ENCODE peak calls at places on chromosomes 3 and 15, in five cellular contexts. Q is H1, S is neuronal stem cell, E is IMR-90, H is trophoblast cell. K is an unnamed sample.

GRCh38 chr3:185929192-185930151 is 8.3 kb downstream of the TRA2B start:
- DNase-seq in Q (no peak), S (no peak), E (peak; percentile 61), H (peak; percentile 49), K (peak; percentile 6)

GRCh38 chr3:27368831-27369607 is at the start of gene NEK10:
- DNase-seq in Q (peak; percentile 84), H (peak; percentile 95), E (peak; percentile 85), S (peak; percentile 90), K (peak; percentile 94)

GRCh38 chr15:56533741-56534416 is 68.9 kb upstream of the MNS1 start:
- DNase-seq in S (no peak), Q (no peak), H (no peak), E (no peak), K (no peak)

GRCh38 chr3:111762535-111762934 is 96.5 kb upstream of the PHLDB2 start:
- DNase-seq in E (peak; percentile 68), Q (no peak), S (no peak), H (no peak), K (peak; percentile 41)

GRCh38 chr3:8982509-8982908 is 19.2 kb upstream of the RAD18 start:
- DNase-seq in H (no peak), Q (no peak), S (no peak), E (peak; percentile 56), K (peak; percentile 58)

GRCh38 chr15:80925597-80926059 is 64.0 kb downstream of the MESD start:
- DNase-seq in H (no peak), E (no peak), S (no peak), Q (no peak), K (no peak)

GRCh38 chr3:134618986-134619615 is 31.7 kb downstream of the KY start:
- DNase-seq in H (no peak), Q (no peak), E (no peak), S (no peak), K (no peak)

GRCh38 chr3:65811050-65811766 is 227.5 kb downstream of the MAGI1 start:
- DNase-seq in H (no peak), E (peak; percentile 48), S (no peak), Q (no peak), K (no peak)

GRCh38 chr3:95923496-95924210 is 890.7 kb upstream of the EPHA6 start:
- DNase-seq in Q (no peak), H (peak; percentile 34), E (peak; percentile 94), S (no peak), K (peak; percentile 100)

GRCh38 chr15:89673162-89673506 is 6.0 kb downstream of the PLIN1 start:
- DNase-seq in S (peak; percentile 65), Q (no peak), H (peak; percentile 75), E (no peak), K (peak; percentile 42)

GRCh38 chr3:184176377-184177330 is 2.0 kb downstream of the AP2M1 start:
- DNase-seq in S (peak; percentile 87), E (peak; percentile 96), H (peak; percentile 79), Q (peak; percentile 85), K (peak; percentile 98)

GRCh38 chr15:80272987-80273386 is 21.0 kb upstream of the CTXND1 start:
- DNase-seq in H (no peak), S (no peak), E (no peak), Q (no peak), K (no peak)

GRCh38 chr3:192188218-192188835 is 539.0 kb downstream of the FGF12 start:
- DNase-seq in H (peak; percentile 74), Q (peak; percentile 49), E (peak; percentile 4), S (peak; percentile 40), K (peak; percentile 38)

GRCh38 chr3:138937690-138938055 is 9.3 kb downstream of the FOXL2 start:
- DNase-seq in H (no peak), Q (no peak), E (no peak), S (no peak), K (no peak)

GRCh38 chr3:101725192-101725889 is 927 bp downstream of the CEP97 start:
- DNase-seq in H (no peak), S (peak; percentile 4), Q (no peak), E (peak; percentile 5), K (peak; percentile 34)

GRCh38 chr15:91104111-91104510 is 4.1 kb downstream of the SV2B start:
- DNase-seq in S (no peak), H (no peak), Q (no peak), E (no peak), K (no peak)

GRCh38 chr3:172787746-172788145 is 37.2 kb downstream of the ECT2 start:
- DNase-seq in H (no peak), S (no peak), E (peak; percentile 52), Q (no peak), K (peak; percentile 72)

GRCh38 chr3:52873433-52874159 is 23.8 kb downstream of the STIMATE start:
- DNase-seq in H (no peak), S (no peak), Q (no peak), E (peak; percentile 87), K (peak; percentile 67)

GRCh38 chr15:77904436-77904821 is 173.1 kb downstream of the TBC1D2B start:
- DNase-seq in E (no peak), S (no peak), H (no peak), Q (no peak), K (no peak)

GRCh38 chr15:73233623-73234022 is 135.1 kb downstream of the HCN4 start:
- DNase-seq in Q (no peak), H (peak; percentile 25), E (peak; percentile 66), S (no peak), K (peak; percentile 62)

GRCh38 chr3:88189361-88189810 is 39.6 kb downstream of the C3orf38 start:
- DNase-seq in E (no peak), S (no peak), Q (no peak), H (peak; percentile 60), K (no peak)

GRCh38 chr15:66454143-66454542 is 43.4 kb downstream of the SNAPC5 start:
- DNase-seq in H (peak; percentile 57), Q (no peak), S (no peak), E (peak; percentile 32), K (no peak)

GRCh38 chr3:194382196-194382891 is 12.8 kb upstream of the LRRC15 start:
- DNase-seq in E (no peak), H (no peak), Q (no peak), S (no peak), K (no peak)

GRCh38 chr3:134625462-134625861 is 25.4 kb downstream of the KY start:
- DNase-seq in H (no peak), S (no peak), Q (no peak), E (no peak), K (no peak)

GRCh38 chr3:70308760-70309159 is 3.7 kb downstream of the MDFIC2 start:
- DNase-seq in Q (peak; percentile 9), S (peak; percentile 9), H (no peak), E (peak; percentile 25), K (no peak)

GRCh38 chr3:49867871-49868321 is 1.8 kb downstream of the CAMKV start:
- DNase-seq in S (peak; percentile 70), E (peak; percentile 44), H (peak; percentile 25), Q (no peak), K (peak; percentile 54)
- H3K4me3 ChIP-seq in S (peak overlapping the region; percentile 64), E (no peak overlapping the region), H (no peak overlapping the region), Q (peak overlapping the region; percentile 66), K (no peak overlapping the region)

GRCh38 chr3:159487304-159487703 is 501.3 kb upstream of the IL12A start:
- DNase-seq in S (no peak), E (no peak), Q (no peak), H (no peak), K (no peak)
- H3K14ac ChIP-seq in S (no peak overlapping the region), E (no peak overlapping the region), Q (no peak overlapping the region), H (no peak overlapping the region), K (no peak overlapping the region)

GRCh38 chr3:143825513-143825912 is 22.8 kb downstream of the SLC9A9 start:
- DNase-seq in H (peak; percentile 14), Q (no peak), E (no peak), S (no peak), K (no peak)
- H2AFZ ChIP-seq in H (no peak overlapping the region), Q (no peak overlapping the region), E (no peak overlapping the region), S (no peak overlapping the region), K (no peak overlapping the region)

GRCh38 chr3:120348981-120349818 is at the start of gene LRRC58:
- DNase-seq in E (peak; percentile 91), Q (peak; percentile 31), H (peak; percentile 88), S (peak; percentile 84), K (peak; percentile 94)

GRCh38 chr3:120348065-120348980 is 831 bp downstream of the LRRC58 start:
- DNase-seq in S (no peak), E (peak; percentile 10), Q (peak; percentile 46), H (peak; percentile 63), K (peak; percentile 32)

GRCh38 chr3:120349819-120350125 is 618 bp upstream of the LRRC58 start:
- DNase-seq in E (no peak), Q (no peak), S (no peak), H (no peak), K (no peak)

GRCh38 chr3:120352017-120352416 is 2.9 kb upstream of the LRRC58 start:
- DNase-seq in Q (no peak), E (no peak), S (no peak), H (no peak), K (no peak)

DNA sequence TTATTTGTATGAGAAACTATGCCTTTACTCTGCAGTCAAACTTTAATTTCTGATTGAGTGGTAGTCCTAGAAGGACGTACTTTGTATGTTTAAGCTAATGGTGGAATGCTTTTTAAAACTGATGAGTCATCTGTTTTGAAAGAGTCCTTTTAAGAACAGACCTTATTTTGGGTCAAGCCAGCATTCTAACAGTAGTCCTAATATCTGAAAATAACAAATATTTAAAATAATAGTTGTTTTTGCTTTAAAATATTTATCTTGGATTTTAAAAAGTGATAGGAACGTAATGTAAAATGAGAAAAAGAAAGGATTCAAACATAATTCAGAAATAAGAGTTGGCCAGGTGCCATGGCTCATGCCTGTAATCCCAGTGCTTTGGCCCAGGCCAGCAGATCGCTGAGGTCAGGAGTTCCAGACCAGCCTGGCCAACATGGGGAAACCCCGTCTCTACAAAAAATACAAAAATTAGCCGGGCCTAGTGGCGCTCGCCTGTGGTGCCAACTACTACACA is 1.3 kb upstream of the LRRC58 start:
- DNase-seq in E (peak; percentile 84), S (no peak), Q (no peak), H (peak; percentile 18), K (peak; percentile 75)
- H3K4me3 ChIP-seq in E (no peak overlapping the region), S (peak overlapping the region; percentile 81), Q (peak overlapping the region; percentile 74), H (no peak overlapping the region), K (no peak overlapping the region)

DNA sequence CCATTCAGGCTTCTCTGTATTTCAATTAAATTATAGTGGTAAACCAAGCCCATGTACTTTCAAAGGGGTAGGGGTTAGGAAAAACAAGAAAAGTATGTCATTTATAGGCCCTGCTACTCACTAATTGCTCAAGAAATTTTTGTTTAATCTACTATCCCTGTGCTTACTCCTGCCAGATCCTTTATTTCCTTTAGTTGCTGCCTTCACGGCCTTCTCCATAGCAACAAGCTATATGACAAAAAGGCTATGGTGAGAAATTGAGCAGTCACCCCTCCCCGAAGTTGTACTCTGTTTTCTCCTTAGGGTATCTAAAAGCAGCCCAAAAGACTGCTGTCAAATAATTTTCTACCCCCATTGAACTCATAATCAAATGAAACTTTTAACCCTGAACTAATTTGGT is 139.3 kb downstream of the RBPMS2 start:
- DNase-seq in Q (no peak), E (no peak), S (peak; percentile 11), H (no peak), K (peak; percentile 79)
- H3K14ac ChIP-seq in Q (no peak overlapping the region), E (no peak overlapping the region), S (no peak overlapping the region), H (no peak overlapping the region), K (no peak overlapping the region)

GRCh38 chr15:70412717-70413266 is 315.1 kb upstream of the TLE3 start:
- DNase-seq in Q (no peak), S (no peak), H (no peak), E (no peak), K (no peak)

GRCh38 chr15:70407955-70408354 is 310.2 kb upstream of the TLE3 start:
- DNase-seq in S (no peak), Q (no peak), H (no peak), E (no peak), K (no peak)

GRCh38 chr15:70410371-70410975 is 312.8 kb upstream of the TLE3 start:
- DNase-seq in H (peak; percentile 70), E (no peak), S (no peak), Q (no peak), K (no peak)

GRCh38 chr15:70409388-70409787 is 311.7 kb upstream of the TLE3 start:
- DNase-seq in E (no peak), S (no peak), H (no peak), Q (no peak), K (no peak)

GRCh38 chr15:70411464-70411863 is 313.7 kb upstream of the TLE3 start:
- DNase-seq in E (no peak), S (no peak), Q (no peak), H (no peak), K (no peak)
- H2AFZ ChIP-seq in E (no peak overlapping the region), S (no peak overlapping the region), Q (no peak overlapping the region), H (no peak overlapping the region), K (no peak overlapping the region)

K was measured in mesenchymal stem cell.